ENCODE peak calls at places on chromosome 12, in ten cellular contexts. B is fibroblast of lung; V is mucosa of gallbladder; A is HFFc6; W is gastrocnemius medialis; I is effector memory CD4-positive, alpha-beta T cell; T is T-helper 1 cell; J is Right ventricle myocardium inferior; G is left lobe of liver; D is EL. N is an unnamed sample.

GRCh38 chr12:93090768-93091172 is 161.7 kb upstream of the EEA1 start:
- DNase-seq in B (peak; percentile 83), V (no peak), A (peak; percentile 77), W (no peak), I (no peak), T (no peak), J (no peak), G (no peak), D (peak; percentile 75), N (no peak)

GRCh38 chr12:67645126-67645525 is 3.4 kb upstream of the DYRK2 start:
- DNase-seq in B (no peak), V (no peak), A (no peak), W (no peak), I (no peak), T (no peak), J (no peak), G (no peak), D (no peak), N (no peak)

GRCh38 chr12:13251496-13251895 is 55.0 kb downstream of the EMP1 start:
- DNase-seq in B (no peak), V (peak; percentile 39), A (no peak), W (no peak), I (no peak), T (no peak), J (no peak), G (no peak), D (no peak), N (no peak)

GRCh38 chr12:113788020-113788856 is 177.9 kb downstream of the RBM19 start:
- DNase-seq in B (peak; percentile 12), V (no peak), A (peak; percentile 51), W (no peak), I (no peak), T (no peak), J (no peak), G (no peak), D (peak; percentile 80), N (no peak)

GRCh38 chr12:32454075-32454474 is 54.7 kb downstream of the FGD4 start:
- DNase-seq in B (peak; percentile 85), V (no peak), A (peak; percentile 49), W (no peak), I (no peak), T (no peak), J (no peak), G (no peak), D (peak; percentile 58), N (no peak)

GRCh38 chr12:130839770-130840355 is 813 bp upstream of the STX2 start:
- DNase-seq in B (no peak), V (no peak), A (no peak), W (no peak), I (no peak), T (no peak), J (no peak), G (no peak), D (no peak), N (no peak)

GRCh38 chr12:74337951-74338350 is 199.7 kb upstream of the ATXN7L3B start:
- DNase-seq in B (peak; percentile 81), V (no peak), A (peak; percentile 17), W (no peak), I (no peak), T (no peak), J (no peak), G (no peak), D (peak; percentile 64), N (no peak)

GRCh38 chr12:65121049-65121955 is at the start of gene WIF1:
- DNase-seq in B (peak; percentile 8), V (no peak), A (no peak), W (no peak), I (no peak), T (no peak), J (peak; percentile 72), G (no peak), D (peak; percentile 5), N (no peak)

GRCh38 chr12:124874988-124875802 is 11.5 kb upstream of the SCARB1 start:
- DNase-seq in B (no peak), V (no peak), A (no peak), W (no peak), I (no peak), T (no peak), J (no peak), G (no peak), D (no peak), N (no peak)

GRCh38 chr12:111411187-111411764 is 5.6 kb downstream of the SH2B3 start:
- DNase-seq in B (no peak), V (no peak), A (no peak), W (no peak), I (no peak), T (no peak), J (no peak), G (no peak), D (no peak), N (no peak)

GRCh38 chr12:107126688-107127481 is 33.5 kb upstream of the CRY1 start:
- DNase-seq in B (peak; percentile 11), V (no peak), A (peak; percentile 2), W (no peak), I (no peak), T (no peak), J (no peak), G (no peak), D (no peak), N (no peak)

GRCh38 chr12:52440821-52441319 is 6.7 kb upstream of the KRT75 start:
- DNase-seq in B (peak; percentile 94), V (no peak), A (peak; percentile 69), W (no peak), I (no peak), T (no peak), J (no peak), G (no peak), D (peak; percentile 60), N (no peak)

GRCh38 chr12:15839682-15840081 is 42.5 kb upstream of the STRAP start:
- DNase-seq in B (no peak), V (no peak), A (no peak), W (no peak), I (no peak), T (no peak), J (no peak), G (no peak), D (no peak), N (no peak)

GRCh38 chr12:44774815-44775411 is 101.2 kb downstream of the NELL2 start:
- DNase-seq in B (no peak), V (peak; percentile 16), A (no peak), W (no peak), I (peak; percentile 18), T (peak; percentile 47), J (no peak), G (no peak), D (peak; percentile 9), N (no peak)

GRCh38 chr12:4969405-4969804 is 59.7 kb downstream of the KCNA1 start:
- DNase-seq in B (no peak), V (no peak), A (no peak), W (no peak), I (no peak), T (no peak), J (no peak), G (no peak), D (no peak), N (no peak)

GRCh38 chr12:95731519-95731958 is 59.0 kb downstream of the NTN4 start:
- DNase-seq in B (no peak), V (no peak), A (no peak), W (no peak), I (no peak), T (no peak), J (no peak), G (no peak), D (no peak), N (no peak)

GRCh38 chr12:77940566-77940965 is 109.9 kb downstream of the NAV3 start:
- DNase-seq in B (peak; percentile 51), V (no peak), A (peak; percentile 28), W (no peak), I (no peak), T (no peak), J (no peak), G (no peak), D (peak; percentile 63), N (no peak)